ENCODE peak calls at places on chromosomes 4 and X, in nine cellular contexts. One of them, this sample, is unnamed.

GRCh38 chrX:42602136-42602535 is 175.8 kb downstream of the PPP1R2C start:
- DNase-seq in left lung: no peak
- DNase-seq in dermis blood vessel endothelial cell: no peak
- DNase-seq in neuronal stem cell: no peak
- DNase-seq in stimulated activated CD8-positive, alpha-beta memory T cell treated with anti-CD3 and anti-CD28 coated beads, Interleukin-15, amount 100 ng/mL, for 48 hours: no peak
- DNase-seq in HuH-7.5: no peak
- DNase-seq in cardiac fibroblast: no peak
- DNase-seq in GM04504: no peak
- DNase-seq in iris pigment epithelial cell: no peak
- DNase-seq in this sample: no peak

GRCh38 chrX:154900323-154900722 is 14.2 kb downstream of the F8A1 start:
- DNase-seq in left lung: no peak
- DNase-seq in cardiac fibroblast: no peak
- DNase-seq in neuronal stem cell: no peak
- DNase-seq in stimulated activated CD8-positive, alpha-beta memory T cell treated with anti-CD3 and anti-CD28 coated beads, Interleukin-15, amount 100 ng/mL, for 48 hours: no peak
- DNase-seq in dermis blood vessel endothelial cell: no peak
- DNase-seq in HuH-7.5: no peak
- DNase-seq in GM04504: no peak
- DNase-seq in iris pigment epithelial cell: no peak
- DNase-seq in this sample: no peak

GRCh38 chr4:155924637-155925036 is 21.1 kb downstream of the TDO2 start:
- DNase-seq in cardiac fibroblast: no peak
- DNase-seq in GM04504: no peak
- DNase-seq in iris pigment epithelial cell: no peak
- DNase-seq in HuH-7.5: no peak
- DNase-seq in stimulated activated CD8-positive, alpha-beta memory T cell treated with anti-CD3 and anti-CD28 coated beads, Interleukin-15, amount 100 ng/mL, for 48 hours: no peak
- DNase-seq in dermis blood vessel endothelial cell: no peak
- DNase-seq in left lung: no peak
- DNase-seq in neuronal stem cell: no peak
- DNase-seq in this sample: no peak

GRCh38 chr4:57104706-57105560 is 5.3 kb downstream of the IGFBP7 start:
- DNase-seq in cardiac fibroblast: peak
- DNase-seq in stimulated activated CD8-positive, alpha-beta memory T cell treated with anti-CD3 and anti-CD28 coated beads, Interleukin-15, amount 100 ng/mL, for 48 hours: no peak
- DNase-seq in HuH-7.5: no peak
- DNase-seq in GM04504: no peak
- DNase-seq in left lung: no peak
- DNase-seq in neuronal stem cell: no peak
- DNase-seq in iris pigment epithelial cell: peak
- DNase-seq in dermis blood vessel endothelial cell: no peak
- DNase-seq in this sample: no peak

GRCh38 chrX:47623540-47624027 is 3.9 kb upstream of the SYN1 start:
- DNase-seq in HuH-7.5: peak
- DNase-seq in iris pigment epithelial cell: peak
- DNase-seq in left lung: peak
- DNase-seq in dermis blood vessel endothelial cell: peak
- DNase-seq in GM04504: peak
- DNase-seq in stimulated activated CD8-positive, alpha-beta memory T cell treated with anti-CD3 and anti-CD28 coated beads, Interleukin-15, amount 100 ng/mL, for 48 hours: no peak
- DNase-seq in neuronal stem cell: peak
- DNase-seq in cardiac fibroblast: peak
- DNase-seq in this sample: peak

GRCh38 chr4:152408514-152409327 is 127.2 kb downstream of the FBXW7 start:
- DNase-seq in stimulated activated CD8-positive, alpha-beta memory T cell treated with anti-CD3 and anti-CD28 coated beads, Interleukin-15, amount 100 ng/mL, for 48 hours: no peak
- DNase-seq in left lung: no peak
- DNase-seq in dermis blood vessel endothelial cell: peak
- DNase-seq in cardiac fibroblast: peak
- DNase-seq in GM04504: no peak
- DNase-seq in HuH-7.5: no peak
- DNase-seq in neuronal stem cell: peak
- DNase-seq in iris pigment epithelial cell: peak
- DNase-seq in this sample: no peak

GRCh38 chrX:104122829-104123228 is 10.5 kb downstream of the ZCCHC18 start:
- DNase-seq in neuronal stem cell: no peak
- DNase-seq in cardiac fibroblast: no peak
- DNase-seq in HuH-7.5: no peak
- DNase-seq in left lung: no peak
- DNase-seq in GM04504: no peak
- DNase-seq in stimulated activated CD8-positive, alpha-beta memory T cell treated with anti-CD3 and anti-CD28 coated beads, Interleukin-15, amount 100 ng/mL, for 48 hours: no peak
- DNase-seq in dermis blood vessel endothelial cell: peak
- DNase-seq in iris pigment epithelial cell: no peak
- DNase-seq in this sample: no peak

GRCh38 chr4:138242830-138243149 is 641 bp upstream of the SLC7A11 start:
- DNase-seq in GM04504: no peak
- DNase-seq in stimulated activated CD8-positive, alpha-beta memory T cell treated with anti-CD3 and anti-CD28 coated beads, Interleukin-15, amount 100 ng/mL, for 48 hours: no peak
- DNase-seq in dermis blood vessel endothelial cell: no peak
- DNase-seq in HuH-7.5: no peak
- DNase-seq in left lung: no peak
- DNase-seq in iris pigment epithelial cell: no peak
- DNase-seq in cardiac fibroblast: peak
- DNase-seq in neuronal stem cell: no peak
- DNase-seq in this sample: no peak

GRCh38 chrX:106672527-106672926 is 54.0 kb upstream of the RNF128 start:
- DNase-seq in stimulated activated CD8-positive, alpha-beta memory T cell treated with anti-CD3 and anti-CD28 coated beads, Interleukin-15, amount 100 ng/mL, for 48 hours: no peak
- DNase-seq in left lung: no peak
- DNase-seq in neuronal stem cell: no peak
- DNase-seq in cardiac fibroblast: no peak
- DNase-seq in dermis blood vessel endothelial cell: no peak
- DNase-seq in GM04504: no peak
- DNase-seq in iris pigment epithelial cell: no peak
- DNase-seq in HuH-7.5: no peak
- DNase-seq in this sample: no peak

GRCh38 chrX:69128573-69128972 is 36.7 kb downstream of the PJA1 start:
- DNase-seq in iris pigment epithelial cell: no peak
- DNase-seq in stimulated activated CD8-positive, alpha-beta memory T cell treated with anti-CD3 and anti-CD28 coated beads, Interleukin-15, amount 100 ng/mL, for 48 hours: no peak
- DNase-seq in neuronal stem cell: no peak
- DNase-seq in cardiac fibroblast: no peak
- DNase-seq in left lung: no peak
- DNase-seq in dermis blood vessel endothelial cell: no peak
- DNase-seq in GM04504: no peak
- DNase-seq in HuH-7.5: no peak
- DNase-seq in this sample: no peak

GRCh38 chr4:189870835-189871234 is 69.8 kb upstream of the FRG1 start:
- DNase-seq in stimulated activated CD8-positive, alpha-beta memory T cell treated with anti-CD3 and anti-CD28 coated beads, Interleukin-15, amount 100 ng/mL, for 48 hours: no peak
- DNase-seq in iris pigment epithelial cell: no peak
- DNase-seq in HuH-7.5: no peak
- DNase-seq in dermis blood vessel endothelial cell: no peak
- DNase-seq in neuronal stem cell: no peak
- DNase-seq in GM04504: no peak
- DNase-seq in left lung: no peak
- DNase-seq in cardiac fibroblast: no peak
- DNase-seq in this sample: no peak

GRCh38 chrX:14352511-14352910 is 176.8 kb upstream of the GLRA2 start:
- DNase-seq in stimulated activated CD8-positive, alpha-beta memory T cell treated with anti-CD3 and anti-CD28 coated beads, Interleukin-15, amount 100 ng/mL, for 48 hours: no peak
- DNase-seq in HuH-7.5: no peak
- DNase-seq in left lung: no peak
- DNase-seq in GM04504: peak
- DNase-seq in iris pigment epithelial cell: peak
- DNase-seq in cardiac fibroblast: no peak
- DNase-seq in dermis blood vessel endothelial cell: no peak
- DNase-seq in neuronal stem cell: no peak
- DNase-seq in this sample: no peak

GRCh38 chrX:21661316-21661715 is 3.2 kb upstream of the KLHL34 start:
- DNase-seq in HuH-7.5: no peak
- DNase-seq in stimulated activated CD8-positive, alpha-beta memory T cell treated with anti-CD3 and anti-CD28 coated beads, Interleukin-15, amount 100 ng/mL, for 48 hours: no peak
- DNase-seq in dermis blood vessel endothelial cell: no peak
- DNase-seq in neuronal stem cell: no peak
- DNase-seq in GM04504: no peak
- DNase-seq in cardiac fibroblast: no peak
- DNase-seq in iris pigment epithelial cell: no peak
- DNase-seq in left lung: no peak
- DNase-seq in this sample: no peak

GRCh38 chr4:136725286-136726081 is 806.8 kb downstream of the PCDH18 start:
- DNase-seq in GM04504: no peak
- DNase-seq in cardiac fibroblast: peak
- DNase-seq in left lung: no peak
- DNase-seq in HuH-7.5: no peak
- DNase-seq in iris pigment epithelial cell: peak
- DNase-seq in stimulated activated CD8-positive, alpha-beta memory T cell treated with anti-CD3 and anti-CD28 coated beads, Interleukin-15, amount 100 ng/mL, for 48 hours: no peak
- DNase-seq in neuronal stem cell: no peak
- DNase-seq in dermis blood vessel endothelial cell: no peak
- DNase-seq in this sample: no peak

GRCh38 chrX:140022482-140022881 is 57.2 kb upstream of the CXorf66 start:
- DNase-seq in GM04504: no peak
- DNase-seq in cardiac fibroblast: no peak
- DNase-seq in dermis blood vessel endothelial cell: no peak
- DNase-seq in stimulated activated CD8-positive, alpha-beta memory T cell treated with anti-CD3 and anti-CD28 coated beads, Interleukin-15, amount 100 ng/mL, for 48 hours: no peak
- DNase-seq in left lung: no peak
- DNase-seq in HuH-7.5: no peak
- DNase-seq in iris pigment epithelial cell: no peak
- DNase-seq in neuronal stem cell: no peak
- DNase-seq in this sample: no peak

GRCh38 chr4:143016171-143016570 is 168.5 kb upstream of the USP38 start:
- DNase-seq in dermis blood vessel endothelial cell: no peak
- DNase-seq in HuH-7.5: no peak
- DNase-seq in GM04504: no peak
- DNase-seq in left lung: no peak
- DNase-seq in iris pigment epithelial cell: no peak
- DNase-seq in stimulated activated CD8-positive, alpha-beta memory T cell treated with anti-CD3 and anti-CD28 coated beads, Interleukin-15, amount 100 ng/mL, for 48 hours: no peak
- DNase-seq in neuronal stem cell: no peak
- DNase-seq in cardiac fibroblast: no peak
- DNase-seq in this sample: no peak

GRCh38 chr4:7391637-7392437 is 42.9 kb downstream of the PSAPL1 start:
- DNase-seq in stimulated activated CD8-positive, alpha-beta memory T cell treated with anti-CD3 and anti-CD28 coated beads, Interleukin-15, amount 100 ng/mL, for 48 hours: no peak
- DNase-seq in iris pigment epithelial cell: no peak
- DNase-seq in GM04504: no peak
- DNase-seq in cardiac fibroblast: no peak
- DNase-seq in left lung: peak
- DNase-seq in dermis blood vessel endothelial cell: no peak
- DNase-seq in HuH-7.5: no peak
- DNase-seq in neuronal stem cell: no peak
- DNase-seq in this sample: no peak

GRCh38 chr4:121818215-121818614 is 5.5 kb downstream of the CCNA2 start:
- DNase-seq in GM04504: no peak
- DNase-seq in iris pigment epithelial cell: no peak
- DNase-seq in HuH-7.5: no peak
- DNase-seq in stimulated activated CD8-positive, alpha-beta memory T cell treated with anti-CD3 and anti-CD28 coated beads, Interleukin-15, amount 100 ng/mL, for 48 hours: no peak
- DNase-seq in dermis blood vessel endothelial cell: no peak
- DNase-seq in neuronal stem cell: no peak
- DNase-seq in cardiac fibroblast: no peak
- DNase-seq in left lung: no peak
- DNase-seq in this sample: no peak

GRCh38 chr4:105620640-105621323 is 68.4 kb downstream of the ARHGEF38 start:
- DNase-seq in neuronal stem cell: no peak
- DNase-seq in cardiac fibroblast: peak
- DNase-seq in stimulated activated CD8-positive, alpha-beta memory T cell treated with anti-CD3 and anti-CD28 coated beads, Interleukin-15, amount 100 ng/mL, for 48 hours: no peak
- DNase-seq in iris pigment epithelial cell: peak
- DNase-seq in left lung: no peak
- DNase-seq in GM04504: no peak
- DNase-seq in dermis blood vessel endothelial cell: no peak
- DNase-seq in HuH-7.5: no peak
- DNase-seq in this sample: no peak

GRCh38 chr4:10622728-10623127 is 61.8 kb downstream of the CLNK start:
- DNase-seq in dermis blood vessel endothelial cell: peak
- DNase-seq in iris pigment epithelial cell: peak
- DNase-seq in cardiac fibroblast: peak
- DNase-seq in left lung: no peak
- DNase-seq in stimulated activated CD8-positive, alpha-beta memory T cell treated with anti-CD3 and anti-CD28 coated beads, Interleukin-15, amount 100 ng/mL, for 48 hours: no peak
- DNase-seq in GM04504: no peak
- DNase-seq in neuronal stem cell: no peak
- DNase-seq in HuH-7.5: no peak
- DNase-seq in this sample: no peak

GRCh38 chrX:15146515-15146914 is 123.4 kb downstream of the ASB9 start:
- DNase-seq in HuH-7.5: no peak
- DNase-seq in dermis blood vessel endothelial cell: peak
- DNase-seq in cardiac fibroblast: peak
- DNase-seq in GM04504: no peak
- DNase-seq in left lung: no peak
- DNase-seq in neuronal stem cell: no peak
- DNase-seq in stimulated activated CD8-positive, alpha-beta memory T cell treated with anti-CD3 and anti-CD28 coated beads, Interleukin-15, amount 100 ng/mL, for 48 hours: no peak
- DNase-seq in iris pigment epithelial cell: peak
- DNase-seq in this sample: no peak

GRCh38 chr4:183345261-183345660 is 23.0 kb upstream of the CLDN24 start:
- DNase-seq in HuH-7.5: no peak
- DNase-seq in neuronal stem cell: no peak
- DNase-seq in iris pigment epithelial cell: no peak
- DNase-seq in dermis blood vessel endothelial cell: no peak
- DNase-seq in stimulated activated CD8-positive, alpha-beta memory T cell treated with anti-CD3 and anti-CD28 coated beads, Interleukin-15, amount 100 ng/mL, for 48 hours: no peak
- DNase-seq in left lung: no peak
- DNase-seq in GM04504: no peak
- DNase-seq in cardiac fibroblast: no peak
- DNase-seq in this sample: no peak

GRCh38 chrX:138877746-138878145 is 166.2 kb upstream of the FGF13 start:
- DNase-seq in HuH-7.5: no peak
- DNase-seq in GM04504: no peak
- DNase-seq in stimulated activated CD8-positive, alpha-beta memory T cell treated with anti-CD3 and anti-CD28 coated beads, Interleukin-15, amount 100 ng/mL, for 48 hours: no peak
- DNase-seq in neuronal stem cell: no peak
- DNase-seq in iris pigment epithelial cell: no peak
- DNase-seq in dermis blood vessel endothelial cell: no peak
- DNase-seq in left lung: no peak
- DNase-seq in cardiac fibroblast: peak
- DNase-seq in this sample: no peak

GRCh38 chr4:105605493-105605892 is 53.1 kb downstream of the ARHGEF38 start:
- DNase-seq in left lung: no peak
- DNase-seq in neuronal stem cell: no peak
- DNase-seq in cardiac fibroblast: peak
- DNase-seq in dermis blood vessel endothelial cell: no peak
- DNase-seq in stimulated activated CD8-positive, alpha-beta memory T cell treated with anti-CD3 and anti-CD28 coated beads, Interleukin-15, amount 100 ng/mL, for 48 hours: no peak
- DNase-seq in HuH-7.5: no peak
- DNase-seq in iris pigment epithelial cell: peak
- DNase-seq in GM04504: peak
- DNase-seq in this sample: no peak

GRCh38 chr4:52265781-52266525 is 214.8 kb downstream of the SPATA18 start:
- DNase-seq in cardiac fibroblast: no peak
- DNase-seq in stimulated activated CD8-positive, alpha-beta memory T cell treated with anti-CD3 and anti-CD28 coated beads, Interleukin-15, amount 100 ng/mL, for 48 hours: no peak
- DNase-seq in iris pigment epithelial cell: no peak
- DNase-seq in dermis blood vessel endothelial cell: no peak
- DNase-seq in GM04504: no peak
- DNase-seq in HuH-7.5: no peak
- DNase-seq in left lung: no peak
- DNase-seq in neuronal stem cell: no peak
- DNase-seq in this sample: no peak

GRCh38 chr4:151038452-151039157 is 23.5 kb upstream of the LRBA start:
- DNase-seq in cardiac fibroblast: no peak
- DNase-seq in left lung: no peak
- DNase-seq in neuronal stem cell: no peak
- DNase-seq in iris pigment epithelial cell: no peak
- DNase-seq in GM04504: no peak
- DNase-seq in stimulated activated CD8-positive, alpha-beta memory T cell treated with anti-CD3 and anti-CD28 coated beads, Interleukin-15, amount 100 ng/mL, for 48 hours: no peak
- DNase-seq in dermis blood vessel endothelial cell: no peak
- DNase-seq in HuH-7.5: no peak
- DNase-seq in this sample: no peak

GRCh38 chrX:154458954-154459829 is 1.1 kb downstream of the PLXNA3 start:
- DNase-seq in GM04504: no peak
- DNase-seq in dermis blood vessel endothelial cell: peak
- DNase-seq in cardiac fibroblast: no peak
- DNase-seq in stimulated activated CD8-positive, alpha-beta memory T cell treated with anti-CD3 and anti-CD28 coated beads, Interleukin-15, amount 100 ng/mL, for 48 hours: no peak
- DNase-seq in iris pigment epithelial cell: no peak
- DNase-seq in left lung: no peak
- DNase-seq in HuH-7.5: no peak
- DNase-seq in neuronal stem cell: no peak
- DNase-seq in this sample: no peak

GRCh38 chrX:97524997-97525396 is 641.3 kb downstream of the RPA4 start:
- DNase-seq in iris pigment epithelial cell: no peak
- DNase-seq in left lung: no peak
- DNase-seq in stimulated activated CD8-positive, alpha-beta memory T cell treated with anti-CD3 and anti-CD28 coated beads, Interleukin-15, amount 100 ng/mL, for 48 hours: no peak
- DNase-seq in cardiac fibroblast: peak
- DNase-seq in GM04504: no peak
- DNase-seq in dermis blood vessel endothelial cell: peak
- DNase-seq in neuronal stem cell: no peak
- DNase-seq in HuH-7.5: no peak
- DNase-seq in this sample: no peak

GRCh38 chr4:118035309-118035708 is 1.0 kb downstream of the NDST3 start:
- DNase-seq in GM04504: no peak
- DNase-seq in neuronal stem cell: no peak
- DNase-seq in dermis blood vessel endothelial cell: no peak
- DNase-seq in left lung: no peak
- DNase-seq in iris pigment epithelial cell: no peak
- DNase-seq in HuH-7.5: no peak
- DNase-seq in cardiac fibroblast: no peak
- DNase-seq in stimulated activated CD8-positive, alpha-beta memory T cell treated with anti-CD3 and anti-CD28 coated beads, Interleukin-15, amount 100 ng/mL, for 48 hours: no peak
- DNase-seq in this sample: no peak

GRCh38 chr4:142815834-142816233 is 30.3 kb downstream of the INPP4B start:
- DNase-seq in cardiac fibroblast: peak
- DNase-seq in neuronal stem cell: no peak
- DNase-seq in left lung: no peak
- DNase-seq in GM04504: peak
- DNase-seq in HuH-7.5: no peak
- DNase-seq in iris pigment epithelial cell: peak
- DNase-seq in dermis blood vessel endothelial cell: no peak
- DNase-seq in stimulated activated CD8-positive, alpha-beta memory T cell treated with anti-CD3 and anti-CD28 coated beads, Interleukin-15, amount 100 ng/mL, for 48 hours: peak
- DNase-seq in this sample: no peak

GRCh38 chr4:43587746-43588145 is 695.2 kb downstream of the GRXCR1 start:
- DNase-seq in cardiac fibroblast: no peak
- DNase-seq in GM04504: no peak
- DNase-seq in stimulated activated CD8-positive, alpha-beta memory T cell treated with anti-CD3 and anti-CD28 coated beads, Interleukin-15, amount 100 ng/mL, for 48 hours: no peak
- DNase-seq in dermis blood vessel endothelial cell: no peak
- DNase-seq in HuH-7.5: no peak
- DNase-seq in left lung: no peak
- DNase-seq in iris pigment epithelial cell: no peak
- DNase-seq in neuronal stem cell: no peak
- DNase-seq in this sample: no peak